ENCODE peak calls at places on chromosomes 1 and 21, in five cellular contexts. O is amniotic stem cell, Q is amygdala, D is left ventricle myocardium inferior, R is left cardiac atrium. N is an unnamed sample.
A peak's percentile ranks its signal among the peaks of the same experiment; 100 is the strongest.

GRCh38 chr1:183881387-183882084 is 76.6 kb downstream of the RGL1 start:
- DNase-seq in R (peak; percentile 79), Q (peak; percentile 70), O (peak; percentile 18), D (peak; percentile 52), N (peak; percentile 84)

GRCh38 chr1:163361123-163361934 is 39.6 kb downstream of the NUF2 start:
- DNase-seq in D (no peak), O (no peak), R (no peak), Q (no peak), N (no peak)

GRCh38 chr1:46798820-46799219 is at the start of gene CYP4B1:
- DNase-seq in R (peak; percentile 64), Q (no peak), O (no peak), D (peak; percentile 85), N (no peak)

GRCh38 chr1:59077739-59078503 is 219.0 kb upstream of the FGGY start:
- DNase-seq in Q (no peak), D (no peak), R (no peak), O (no peak), N (no peak)

GRCh38 chr1:244444854-244445253 is 6.9 kb downstream of the ADSS2 start:
- DNase-seq in O (no peak), D (no peak), Q (no peak), R (no peak), N (no peak)

GRCh38 chr1:225689882-225690459 is 37.0 kb upstream of the ENAH start:
- DNase-seq in Q (no peak), D (no peak), R (no peak), O (no peak), N (no peak)

GRCh38 chr21:43997766-43998742 is 14.1 kb upstream of the TRAPPC10 start:
- DNase-seq in R (no peak), O (no peak), D (no peak), Q (no peak), N (no peak)

GRCh38 chr1:27360159-27361043 is 6.4 kb downstream of the MAP3K6 start:
- DNase-seq in O (no peak), R (peak; percentile 58), D (no peak), Q (no peak), N (no peak)

GRCh38 chr21:39390212-39390765 is 41.4 kb upstream of the HMGN1 start:
- DNase-seq in R (no peak), D (no peak), Q (no peak), O (no peak), N (no peak)

GRCh38 chr21:14600569-14601308 is 54.6 kb upstream of the SAMSN1 start:
- DNase-seq in D (no peak), O (no peak), Q (no peak), R (no peak), N (no peak)

GRCh38 chr1:30604801-30605440 is 118.5 kb downstream of the MATN1 start:
- DNase-seq in Q (no peak), D (no peak), O (no peak), R (no peak), N (no peak)

GRCh38 chr1:234433563-234434285 is 45.3 kb downstream of the TARBP1 start:
- DNase-seq in Q (no peak), O (peak; percentile 28), R (no peak), D (no peak), N (no peak)

GRCh38 chr1:53270873-53271272 is 32.6 kb upstream of the MAGOH start:
- DNase-seq in D (no peak), O (no peak), Q (no peak), R (no peak), N (no peak)

GRCh38 chr1:69172003-69173000 is 395.4 kb upstream of the LRRC7 start:
- DNase-seq in D (no peak), O (no peak), R (no peak), Q (no peak), N (no peak)

GRCh38 chr1:30708361-30708728 is 15.0 kb downstream of the MATN1 start:
- DNase-seq in Q (no peak), O (no peak), D (no peak), R (no peak), N (no peak)

GRCh38 chr21:44253832-44254700 is 7.6 kb downstream of the DNMT3L start:
- DNase-seq in D (no peak), Q (no peak), R (no peak), O (no peak), N (no peak)

GRCh38 chr1:237398751-237399150 is 356.8 kb downstream of the RYR2 start:
- DNase-seq in Q (no peak), R (no peak), D (no peak), O (no peak), N (no peak)

GRCh38 chr1:110513511-110513910 is 5.5 kb downstream of the KCNA10 start:
- DNase-seq in O (no peak), R (no peak), Q (no peak), D (no peak), N (no peak)

GRCh38 chr1:66316464-66317155 is 217.3 kb upstream of the SGIP1 start:
- DNase-seq in O (no peak), R (no peak), D (no peak), Q (no peak), N (no peak)

GRCh38 chr21:42161957-42162681 is 56.8 kb upstream of the ABCG1 start:
- DNase-seq in O (no peak), R (no peak), D (no peak), Q (no peak), N (no peak)

GRCh38 chr1:246104927-246105326 is 402.2 kb downstream of the SMYD3 start:
- DNase-seq in Q (no peak), R (no peak), O (no peak), D (no peak), N (no peak)

GRCh38 chr1:63705058-63705457 is 68.8 kb upstream of the ROR1 start:
- DNase-seq in R (no peak), Q (no peak), O (no peak), D (no peak), N (no peak)

N was measured in nucleus accumbens.